ENCODE peak calls at places on chromosome X, in six cellular contexts. One of them, this sample, is unnamed.

GRCh38 chrX:361231-362145 is 25.2 kb downstream of the PPP2R3B start:
- DNase-seq in H1: no peak
- DNase-seq in GM12878: no peak
- DNase-seq in GM12891: no peak
- DNase-seq in K562: no peak
- DNase-seq in HepG2: no peak
- DNase-seq in this sample: no peak

GRCh38 chrX:64176876-64177275 is 28.6 kb downstream of the AMER1 start:
- DNase-seq in HepG2: peak
- DNase-seq in GM12891: no peak
- DNase-seq in K562: no peak
- DNase-seq in H1: no peak
- DNase-seq in GM12878: no peak
- DNase-seq in this sample: no peak

GRCh38 chrX:96764864-96765263 is 80.2 kb downstream of the DIAPH2 start:
- DNase-seq in K562: no peak
- DNase-seq in HepG2: no peak
- DNase-seq in H1: no peak
- DNase-seq in GM12878: no peak
- DNase-seq in GM12891: no peak
- DNase-seq in this sample: no peak

GRCh38 chrX:45715787-45716186 is 515.1 kb upstream of the DIPK2B start:
- DNase-seq in K562: no peak
- DNase-seq in HepG2: no peak
- DNase-seq in H1: no peak
- DNase-seq in GM12891: no peak
- DNase-seq in GM12878: no peak
- DNase-seq in this sample: no peak

GRCh38 chrX:17563515-17563914 is 173.8 kb upstream of the SCML1 start:
- DNase-seq in K562: no peak
- DNase-seq in GM12891: no peak
- DNase-seq in HepG2: no peak
- DNase-seq in H1: no peak
- DNase-seq in GM12878: no peak
- DNase-seq in this sample: no peak

GRCh38 chrX:20056704-20057103 is 60.0 kb downstream of the MAP7D2 start:
- DNase-seq in K562: no peak
- DNase-seq in HepG2: no peak
- DNase-seq in GM12891: no peak
- DNase-seq in GM12878: no peak
- DNase-seq in H1: no peak
- DNase-seq in this sample: no peak

GRCh38 chrX:12013220-12013619 is 125.1 kb upstream of the FRMPD4 start:
- DNase-seq in GM12878: no peak
- DNase-seq in GM12891: no peak
- DNase-seq in HepG2: no peak
- DNase-seq in K562: no peak
- DNase-seq in H1: no peak
- DNase-seq in this sample: no peak

GRCh38 chrX:115344885-115345653 is 55.6 kb downstream of the LUZP4 start:
- DNase-seq in GM12878: no peak
- DNase-seq in GM12891: no peak
- DNase-seq in H1: peak
- DNase-seq in K562: no peak
- DNase-seq in HepG2: peak
- DNase-seq in this sample: no peak

GRCh38 chrX:37846141-37846540 is 1.2 kb downstream of the DYNLT3 start:
- DNase-seq in K562: no peak
- DNase-seq in HepG2: no peak
- DNase-seq in GM12878: no peak
- DNase-seq in H1: no peak
- DNase-seq in GM12891: no peak
- DNase-seq in this sample: no peak

GRCh38 chrX:16023790-16024734 is 99.3 kb upstream of the GRPR start:
- DNase-seq in H1: no peak
- DNase-seq in K562: no peak
- DNase-seq in GM12891: peak
- DNase-seq in GM12878: peak
- DNase-seq in HepG2: peak
- DNase-seq in this sample: no peak

GRCh38 chrX:110403839-110404238 is 45.2 kb downstream of the RTL9 start:
- DNase-seq in H1: no peak
- DNase-seq in HepG2: no peak
- DNase-seq in GM12891: no peak
- DNase-seq in K562: no peak
- DNase-seq in GM12878: no peak
- DNase-seq in this sample: no peak

GRCh38 chrX:107374831-107375230 is 74.6 kb upstream of the FRMPD3 start:
- DNase-seq in K562: no peak
- DNase-seq in GM12891: no peak
- DNase-seq in H1: no peak
- DNase-seq in HepG2: no peak
- DNase-seq in GM12878: no peak
- DNase-seq in this sample: no peak

GRCh38 chrX:45517090-45517973 is 316.7 kb upstream of the DIPK2B start:
- DNase-seq in GM12891: no peak
- DNase-seq in H1: no peak
- DNase-seq in HepG2: peak
- DNase-seq in GM12878: no peak
- DNase-seq in K562: no peak
- DNase-seq in this sample: no peak

GRCh38 chrX:136250191-136251041 is 784 bp downstream of the MAP7D3 start:
- DNase-seq in GM12891: no peak
- DNase-seq in K562: peak
- DNase-seq in H1: no peak
- DNase-seq in GM12878: no peak
- DNase-seq in HepG2: no peak
- DNase-seq in this sample: peak

GRCh38 chrX:53605004-53605403 is 81.5 kb downstream of the HUWE1 start:
- DNase-seq in GM12878: no peak
- DNase-seq in HepG2: no peak
- DNase-seq in GM12891: no peak
- DNase-seq in K562: no peak
- DNase-seq in H1: no peak
- DNase-seq in this sample: no peak

GRCh38 chrX:22652596-22652995 is 347.2 kb upstream of the DDX53 start:
- DNase-seq in GM12891: no peak
- DNase-seq in K562: no peak
- DNase-seq in HepG2: peak
- DNase-seq in H1: no peak
- DNase-seq in GM12878: no peak
- DNase-seq in this sample: no peak

GRCh38 chrX:41779058-41779564 is 55.1 kb downstream of the GPR82 start:
- DNase-seq in GM12878: no peak
- DNase-seq in H1: no peak
- DNase-seq in GM12891: no peak
- DNase-seq in HepG2: peak
- DNase-seq in K562: no peak
- DNase-seq in this sample: no peak

GRCh38 chrX:16700734-16701133 is 11.7 kb downstream of the CTPS2 start:
- DNase-seq in K562: no peak
- DNase-seq in GM12878: no peak
- DNase-seq in H1: no peak
- DNase-seq in HepG2: peak
- DNase-seq in GM12891: no peak
- DNase-seq in this sample: no peak

DNA sequence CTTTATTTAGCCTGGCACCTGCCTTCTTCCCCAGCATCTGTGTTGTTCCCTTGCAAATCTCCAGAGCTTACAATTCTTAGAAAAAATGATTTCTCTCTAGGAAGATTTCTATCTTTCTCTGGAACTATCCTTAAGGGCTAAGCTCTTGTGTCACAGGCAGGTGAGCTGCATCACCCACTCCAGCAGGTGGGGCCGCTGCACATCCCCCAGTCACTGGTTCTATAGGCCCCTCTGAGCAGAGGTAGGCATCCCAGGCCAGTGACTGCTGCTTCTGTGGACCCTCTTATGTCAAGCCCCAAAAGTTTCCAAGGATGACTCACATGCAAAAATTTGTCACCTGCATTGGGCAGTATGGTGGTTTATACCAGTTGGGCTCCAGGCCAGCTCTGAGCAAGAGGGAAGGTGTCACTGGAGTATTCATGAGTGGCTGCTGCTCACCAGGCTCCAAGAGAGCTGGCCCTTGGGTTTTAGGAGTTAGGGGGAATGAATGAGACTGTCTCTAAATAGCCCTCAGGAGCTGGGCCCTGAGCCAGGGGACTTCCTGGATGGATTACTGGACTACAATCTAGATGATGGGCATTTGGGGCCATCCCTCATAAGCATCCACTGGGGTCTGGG is 208.1 kb upstream of the EOLA2 start:
- DNase-seq in H1: no peak
- DNase-seq in K562: no peak
- DNase-seq in GM12891: no peak
- DNase-seq in HepG2: no peak
- DNase-seq in GM12878: no peak
- DNase-seq in this sample: no peak
- TF ChIP-seq TAF1 in H1: no peak
- TF ChIP-seq TAF1 in K562: no peak
- TF ChIP-seq TAF1 in GM12891: no peak
- TF ChIP-seq TAF1 in HepG2: no peak
- TF ChIP-seq TAF1 in GM12878: no peak
- TF ChIP-seq TAF1 in this sample: no peak

DNA sequence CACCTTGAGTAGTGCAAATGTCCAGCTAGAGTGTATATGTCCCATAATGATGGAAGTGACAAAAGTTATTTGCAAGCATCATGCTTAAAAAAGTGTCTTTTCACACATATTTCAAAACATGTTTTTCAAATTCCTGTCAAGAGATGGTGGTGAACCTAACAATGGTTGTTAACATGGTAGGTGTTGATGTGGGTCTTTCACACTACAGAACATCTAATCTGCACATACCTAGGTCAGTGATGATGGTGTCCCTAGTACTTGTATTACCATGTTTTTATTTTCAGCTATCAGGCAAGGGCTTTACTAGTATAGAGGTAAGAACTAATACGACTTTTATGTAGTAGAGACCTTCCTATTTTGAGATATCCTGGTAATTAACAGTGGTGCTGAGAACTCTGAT is 3.4 kb upstream of the ATXN3L start:
- DNase-seq in K562: no peak
- DNase-seq in GM12878: no peak
- DNase-seq in H1: no peak
- DNase-seq in GM12891: no peak
- DNase-seq in HepG2: no peak
- DNase-seq in this sample: no peak
- TF ChIP-seq POLR2A in K562: no peak
- TF ChIP-seq POLR2A in GM12878: no peak
- TF ChIP-seq POLR2A in H1: no peak
- TF ChIP-seq POLR2A in GM12891: no peak
- TF ChIP-seq POLR2A in HepG2: no peak
- TF ChIP-seq POLR2A in this sample: no peak

DNA sequence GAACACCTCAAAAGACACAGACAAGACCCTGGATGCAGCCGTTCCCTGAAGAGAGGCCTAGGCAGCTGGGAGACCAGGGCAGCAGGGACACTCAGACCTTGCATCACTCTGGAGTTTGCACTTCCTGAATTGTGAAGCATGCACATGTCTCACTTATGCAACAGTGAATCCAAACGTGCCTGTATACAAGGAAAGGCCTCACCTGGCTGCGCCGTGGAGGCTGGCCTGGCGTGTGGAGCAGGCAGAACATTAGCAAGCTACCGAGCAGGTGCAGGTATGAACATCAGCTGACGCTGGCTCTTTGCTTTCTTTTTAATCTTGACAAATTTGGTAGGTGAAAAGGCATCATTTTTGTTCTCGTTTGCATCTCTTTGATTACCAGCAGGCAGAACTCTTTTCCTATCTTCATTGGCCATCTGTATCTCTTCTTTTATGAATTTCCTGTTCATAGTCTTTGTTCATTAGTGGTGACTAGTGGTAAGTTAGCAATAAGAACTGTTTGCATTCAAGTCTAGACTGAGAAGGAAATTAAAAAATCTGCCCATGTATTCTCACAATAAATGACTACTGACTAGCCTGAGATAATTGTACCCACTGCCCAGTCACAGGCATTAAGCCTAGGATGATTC is 37.2 kb upstream of the IRAK1 start:
- DNase-seq in GM12891: no peak
- DNase-seq in K562: no peak
- DNase-seq in HepG2: peak
- DNase-seq in GM12878: no peak
- DNase-seq in H1: no peak
- DNase-seq in this sample: no peak
- TF ChIP-seq POLR2AphosphoS5 in GM12891: no peak
- TF ChIP-seq POLR2AphosphoS5 in K562: no peak
- TF ChIP-seq POLR2AphosphoS5 in HepG2: no peak
- TF ChIP-seq POLR2AphosphoS5 in GM12878: no peak
- TF ChIP-seq POLR2AphosphoS5 in H1: no peak
- TF ChIP-seq POLR2AphosphoS5 in this sample: no peak

DNA sequence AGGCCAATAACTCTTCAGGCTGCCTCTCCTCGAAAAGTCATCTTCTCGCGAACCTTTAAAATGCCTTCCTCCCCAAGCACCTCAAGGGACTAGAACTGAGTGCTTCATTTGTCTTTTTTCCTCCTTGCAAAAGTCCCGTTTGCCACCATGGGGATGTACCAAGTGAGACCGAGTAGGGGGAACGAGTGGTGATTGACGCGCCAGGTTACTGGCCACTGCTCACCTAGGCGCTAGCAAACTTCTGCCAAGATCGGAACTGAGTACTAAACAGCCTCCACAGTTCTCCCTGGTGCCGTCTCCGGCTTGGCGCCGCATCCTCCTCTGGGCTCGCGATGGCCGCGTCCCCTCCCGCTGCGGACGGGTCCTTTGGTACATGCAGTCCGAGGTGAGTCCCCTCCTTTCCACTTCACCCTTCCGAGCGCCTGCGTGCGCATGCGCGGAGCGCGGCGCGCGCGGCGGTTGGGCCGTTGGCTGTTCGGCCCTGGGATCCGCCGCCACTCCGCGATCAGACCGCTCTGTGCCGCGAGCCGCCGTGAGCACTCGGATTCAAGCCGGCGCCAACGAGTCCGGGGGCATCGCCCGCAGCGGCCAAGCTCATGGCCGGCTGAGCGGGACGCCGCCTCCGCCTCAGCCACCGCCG is at the start of gene CDK16:
- DNase-seq in HepG2: peak
- DNase-seq in K562: peak
- DNase-seq in GM12878: peak
- DNase-seq in H1: no peak
- DNase-seq in GM12891: peak
- DNase-seq in this sample: peak
- TF ChIP-seq TAF1 in HepG2: peak
- TF ChIP-seq TAF1 in K562: peak
- TF ChIP-seq TAF1 in GM12878: peak
- TF ChIP-seq TAF1 in H1: peak
- TF ChIP-seq TAF1 in GM12891: no peak
- TF ChIP-seq TAF1 in this sample: peak

This sample was measured in GM12892.